ENCODE peak calls at places on chromosomes 16 and 17, in six cellular contexts. One of them, this sample, is unnamed.
A peak's percentile ranks its signal among the peaks of the same experiment; 100 is the strongest.

GRCh38 chr16:49342336-49343265 is 31.0 kb upstream of the C16orf78 start:
- DNase-seq in endothelial cell of umbilical vein: no peak
- DNase-seq in NB4: no peak
- DNase-seq in K562: no peak
- DNase-seq in GM12878: no peak
- DNase-seq in HepG2: no peak
- DNase-seq in this sample: no peak

GRCh38 chr17:8939496-8940334 is 25.8 kb downstream of the PIK3R5 start:
- DNase-seq in K562: no peak
- DNase-seq in NB4: no peak
- DNase-seq in endothelial cell of umbilical vein: no peak
- DNase-seq in GM12878: peak; percentile 79
- DNase-seq in HepG2: no peak
- DNase-seq in this sample: no peak

GRCh38 chr17:26963163-26963503 is 330.8 kb upstream of the WSB1 start:
- DNase-seq in HepG2: no peak
- DNase-seq in NB4: no peak
- DNase-seq in endothelial cell of umbilical vein: no peak
- DNase-seq in K562: no peak
- DNase-seq in GM12878: no peak
- DNase-seq in this sample: no peak

GRCh38 chr17:68694791-68695485 is 93.8 kb upstream of the FAM20A start:
- DNase-seq in endothelial cell of umbilical vein: no peak
- DNase-seq in K562: no peak
- DNase-seq in NB4: peak; percentile 8
- DNase-seq in GM12878: no peak
- DNase-seq in HepG2: no peak
- DNase-seq in this sample: no peak

GRCh38 chr16:11386791-11387546 is 41.7 kb downstream of the RMI2 start:
- DNase-seq in K562: peak; percentile 68
- DNase-seq in endothelial cell of umbilical vein: peak; percentile 13
- DNase-seq in NB4: no peak
- DNase-seq in GM12878: no peak
- DNase-seq in HepG2: peak; percentile 74
- DNase-seq in this sample: peak; percentile 60

GRCh38 chr16:75273054-75273925 is 21.9 kb upstream of the BCAR1 start:
- DNase-seq in GM12878: no peak
- DNase-seq in NB4: no peak
- DNase-seq in K562: no peak
- DNase-seq in HepG2: no peak
- DNase-seq in endothelial cell of umbilical vein: peak; percentile 58
- DNase-seq in this sample: no peak

GRCh38 chr17:36705651-36706436 is 104.5 kb downstream of the MRM1 start:
- DNase-seq in GM12878: no peak
- DNase-seq in NB4: peak; percentile 68
- DNase-seq in HepG2: peak; percentile 18
- DNase-seq in K562: peak; percentile 72
- DNase-seq in endothelial cell of umbilical vein: peak; percentile 10
- DNase-seq in this sample: peak; percentile 72

GRCh38 chr17:48132375-48132774 is 24.8 kb downstream of the SNX11 start:
- DNase-seq in endothelial cell of umbilical vein: no peak
- DNase-seq in K562: no peak
- DNase-seq in GM12878: no peak
- DNase-seq in NB4: no peak
- DNase-seq in HepG2: no peak
- DNase-seq in this sample: no peak

GRCh38 chr16:80147021-80147680 is 393.6 kb upstream of the DYNLRB2 start:
- DNase-seq in HepG2: no peak
- DNase-seq in NB4: no peak
- DNase-seq in K562: no peak
- DNase-seq in GM12878: no peak
- DNase-seq in endothelial cell of umbilical vein: no peak
- DNase-seq in this sample: no peak

GRCh38 chr16:8388684-8389083 is 201.6 kb downstream of the TMEM114 start:
- DNase-seq in endothelial cell of umbilical vein: no peak
- DNase-seq in K562: no peak
- DNase-seq in NB4: no peak
- DNase-seq in GM12878: no peak
- DNase-seq in HepG2: no peak
- DNase-seq in this sample: no peak

GRCh38 chr17:30148376-30148775 is 31.8 kb downstream of the NSRP1 start:
- DNase-seq in K562: no peak
- DNase-seq in NB4: no peak
- DNase-seq in HepG2: no peak
- DNase-seq in GM12878: no peak
- DNase-seq in endothelial cell of umbilical vein: no peak
- DNase-seq in this sample: no peak

GRCh38 chr17:31216053-31216751 is 80.8 kb downstream of the OMG start:
- DNase-seq in NB4: peak; percentile 70
- DNase-seq in GM12878: peak; percentile 17
- DNase-seq in endothelial cell of umbilical vein: peak; percentile 68
- DNase-seq in K562: peak; percentile 41
- DNase-seq in HepG2: peak; percentile 12
- DNase-seq in this sample: peak; percentile 62

GRCh38 chr16:89395150-89396142 is 94.9 kb downstream of the ANKRD11 start:
- DNase-seq in endothelial cell of umbilical vein: peak; percentile 62
- DNase-seq in NB4: no peak
- DNase-seq in HepG2: peak; percentile 97
- DNase-seq in K562: no peak
- DNase-seq in GM12878: no peak
- DNase-seq in this sample: peak; percentile 88

GRCh38 chr17:8225813-8226535 is 15.6 kb upstream of the AURKB start:
- DNase-seq in K562: peak; percentile 85
- DNase-seq in HepG2: no peak
- DNase-seq in endothelial cell of umbilical vein: peak; percentile 78
- DNase-seq in GM12878: peak; percentile 68
- DNase-seq in NB4: peak; percentile 59
- DNase-seq in this sample: peak; percentile 92

GRCh38 chr16:4290236-4290830 is 17.5 kb upstream of the TFAP4 start:
- DNase-seq in K562: no peak
- DNase-seq in NB4: peak; percentile 77
- DNase-seq in GM12878: no peak
- DNase-seq in HepG2: peak; percentile 88
- DNase-seq in endothelial cell of umbilical vein: no peak
- DNase-seq in this sample: peak; percentile 95

GRCh38 chr17:5921919-5922318 is 148.3 kb upstream of the WSCD1 start:
- DNase-seq in endothelial cell of umbilical vein: no peak
- DNase-seq in K562: no peak
- DNase-seq in NB4: no peak
- DNase-seq in HepG2: no peak
- DNase-seq in GM12878: no peak
- DNase-seq in this sample: peak; percentile 25

GRCh38 chr17:19730829-19731228 is 14.4 kb upstream of the SLC47A2 start:
- DNase-seq in K562: no peak
- DNase-seq in NB4: no peak
- DNase-seq in HepG2: no peak
- DNase-seq in endothelial cell of umbilical vein: no peak
- DNase-seq in GM12878: no peak
- DNase-seq in this sample: no peak

GRCh38 chr17:19337712-19338023 is 24.9 kb downstream of the B9D1 start:
- DNase-seq in K562: no peak
- DNase-seq in endothelial cell of umbilical vein: no peak
- DNase-seq in GM12878: no peak
- DNase-seq in NB4: no peak
- DNase-seq in HepG2: peak; percentile 41
- DNase-seq in this sample: no peak

GRCh38 chr17:72361892-72362291 is 241.1 kb downstream of the SOX9 start:
- DNase-seq in HepG2: no peak
- DNase-seq in GM12878: no peak
- DNase-seq in K562: no peak
- DNase-seq in endothelial cell of umbilical vein: no peak
- DNase-seq in NB4: no peak
- DNase-seq in this sample: no peak

GRCh38 chr17:51050291-51051033 is 70.2 kb downstream of the SPAG9 start:
- DNase-seq in HepG2: no peak
- DNase-seq in GM12878: peak; percentile 65
- DNase-seq in endothelial cell of umbilical vein: no peak
- DNase-seq in NB4: no peak
- DNase-seq in K562: no peak
- DNase-seq in this sample: no peak

GRCh38 chr16:75527825-75528299 is 8.0 kb downstream of the CHST5 start:
- DNase-seq in endothelial cell of umbilical vein: no peak
- DNase-seq in K562: no peak
- DNase-seq in GM12878: no peak
- DNase-seq in HepG2: peak; percentile 80
- DNase-seq in NB4: no peak
- DNase-seq in this sample: no peak

GRCh38 chr17:77320501-77321256 is 179.9 kb downstream of the SEC14L1 start:
- DNase-seq in HepG2: no peak
- DNase-seq in GM12878: peak; percentile 85
- DNase-seq in K562: peak; percentile 80
- DNase-seq in NB4: peak; percentile 75
- DNase-seq in endothelial cell of umbilical vein: no peak
- DNase-seq in this sample: peak; percentile 52

GRCh38 chr17:77320046-77320445 is 179.3 kb downstream of the SEC14L1 start:
- DNase-seq in GM12878: no peak
- DNase-seq in K562: peak; percentile 41
- DNase-seq in NB4: peak; percentile 82
- DNase-seq in endothelial cell of umbilical vein: no peak
- DNase-seq in HepG2: no peak
- DNase-seq in this sample: no peak

GRCh38 chr17:77318491-77319210 is 177.9 kb downstream of the SEC14L1 start:
- DNase-seq in K562: peak; percentile 43
- DNase-seq in GM12878: no peak
- DNase-seq in HepG2: no peak
- DNase-seq in NB4: peak; percentile 75
- DNase-seq in endothelial cell of umbilical vein: no peak
- DNase-seq in this sample: no peak

GRCh38 chr17:77318021-77318420 is 177.3 kb downstream of the SEC14L1 start:
- DNase-seq in HepG2: no peak
- DNase-seq in NB4: no peak
- DNase-seq in K562: no peak
- DNase-seq in GM12878: no peak
- DNase-seq in endothelial cell of umbilical vein: no peak
- DNase-seq in this sample: no peak

DNA sequence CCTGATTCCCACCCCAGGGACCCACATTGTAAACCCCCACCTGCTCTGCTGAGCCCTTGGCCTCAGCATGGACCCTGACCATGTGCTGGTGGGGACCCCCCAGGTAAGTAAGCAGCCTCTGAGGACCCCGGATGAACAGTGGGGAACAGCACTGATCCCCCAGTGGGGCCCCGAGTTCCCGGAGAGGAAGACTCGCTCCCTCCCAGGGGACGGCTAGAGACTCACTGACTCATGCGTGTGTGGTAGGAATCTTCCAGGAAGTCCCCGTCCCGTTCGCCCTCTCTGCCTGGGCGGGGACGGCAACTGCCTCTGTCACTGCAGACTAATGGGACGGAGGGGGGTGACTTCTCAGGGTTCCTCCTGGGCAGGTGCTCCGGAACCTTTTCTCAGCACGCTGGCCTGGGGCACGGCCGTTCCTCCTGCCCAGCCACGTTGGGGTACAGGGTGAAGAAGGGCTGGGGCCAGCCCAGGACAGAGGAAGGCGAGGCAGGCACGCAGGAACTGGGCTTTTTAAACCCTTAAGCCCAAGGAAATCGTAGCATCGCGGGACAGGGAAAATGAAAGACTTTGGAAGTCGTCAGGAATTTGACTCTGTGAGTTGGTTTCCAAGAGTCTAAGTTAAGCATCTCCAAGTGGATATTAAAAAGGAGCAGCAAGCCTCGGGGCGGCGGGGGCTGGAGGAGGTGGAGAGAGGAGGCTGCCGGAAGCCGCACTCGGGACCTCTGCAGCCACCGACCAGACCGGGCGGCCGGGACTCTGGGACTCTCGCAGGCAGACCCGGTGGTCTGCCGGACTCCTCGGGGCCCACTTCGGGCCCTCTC is 178.7 kb downstream of the SEC14L1 start:
- DNase-seq in endothelial cell of umbilical vein: no peak
- DNase-seq in GM12878: no peak
- DNase-seq in NB4: peak; percentile 93
- DNase-seq in HepG2: no peak
- DNase-seq in K562: peak; percentile 94
- DNase-seq in this sample: peak; percentile 95
- TF ChIP-seq MYC in endothelial cell of umbilical vein: no peak
- TF ChIP-seq MYC in GM12878: no peak
- TF ChIP-seq MYC in NB4: peak; percentile 86
- TF ChIP-seq MYC in HepG2: no peak
- TF ChIP-seq MYC in K562: peak; percentile 58
- TF ChIP-seq MYC in this sample: peak; percentile 73

DNA sequence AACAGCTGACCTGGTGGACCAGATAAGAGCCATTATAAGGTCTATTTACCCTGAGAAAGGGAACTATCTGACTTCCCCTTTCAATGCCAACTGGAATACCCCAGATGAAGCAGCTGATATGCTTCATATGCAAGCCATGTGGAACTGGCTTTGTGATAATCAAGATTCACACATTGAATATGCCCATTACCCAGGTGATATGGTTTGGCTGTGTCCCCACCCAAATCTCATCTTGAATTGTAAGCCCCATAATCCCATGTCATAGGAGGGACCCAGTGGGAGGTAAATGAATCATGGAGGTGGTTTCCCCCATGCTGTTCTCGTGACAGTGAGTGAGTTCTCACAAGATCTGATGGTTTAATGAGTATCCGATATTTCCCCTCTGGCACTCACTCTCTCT is 42.1 kb downstream of the IKZF3 start:
- DNase-seq in GM12878: no peak
- DNase-seq in HepG2: no peak
- DNase-seq in NB4: peak; percentile 44
- DNase-seq in K562: no peak
- DNase-seq in endothelial cell of umbilical vein: no peak
- DNase-seq in this sample: no peak
- TF ChIP-seq MYC in GM12878: no peak
- TF ChIP-seq MYC in HepG2: no peak
- TF ChIP-seq MYC in NB4: no peak
- TF ChIP-seq MYC in K562: no peak
- TF ChIP-seq MYC in endothelial cell of umbilical vein: no peak
- TF ChIP-seq MYC in this sample: no peak

GRCh38 chr17:28912281-28912937 is 9.5 kb upstream of the DHRS13 start:
- DNase-seq in NB4: peak; percentile 45
- DNase-seq in GM12878: no peak
- DNase-seq in HepG2: no peak
- DNase-seq in K562: peak; percentile 92
- DNase-seq in endothelial cell of umbilical vein: peak; percentile 87
- DNase-seq in this sample: peak; percentile 40
- TF ChIP-seq MYC in NB4: no peak
- TF ChIP-seq MYC in GM12878: no peak
- TF ChIP-seq MYC in HepG2: no peak
- TF ChIP-seq MYC in K562: no peak
- TF ChIP-seq MYC in endothelial cell of umbilical vein: no peak
- TF ChIP-seq MYC in this sample: no peak

DNA sequence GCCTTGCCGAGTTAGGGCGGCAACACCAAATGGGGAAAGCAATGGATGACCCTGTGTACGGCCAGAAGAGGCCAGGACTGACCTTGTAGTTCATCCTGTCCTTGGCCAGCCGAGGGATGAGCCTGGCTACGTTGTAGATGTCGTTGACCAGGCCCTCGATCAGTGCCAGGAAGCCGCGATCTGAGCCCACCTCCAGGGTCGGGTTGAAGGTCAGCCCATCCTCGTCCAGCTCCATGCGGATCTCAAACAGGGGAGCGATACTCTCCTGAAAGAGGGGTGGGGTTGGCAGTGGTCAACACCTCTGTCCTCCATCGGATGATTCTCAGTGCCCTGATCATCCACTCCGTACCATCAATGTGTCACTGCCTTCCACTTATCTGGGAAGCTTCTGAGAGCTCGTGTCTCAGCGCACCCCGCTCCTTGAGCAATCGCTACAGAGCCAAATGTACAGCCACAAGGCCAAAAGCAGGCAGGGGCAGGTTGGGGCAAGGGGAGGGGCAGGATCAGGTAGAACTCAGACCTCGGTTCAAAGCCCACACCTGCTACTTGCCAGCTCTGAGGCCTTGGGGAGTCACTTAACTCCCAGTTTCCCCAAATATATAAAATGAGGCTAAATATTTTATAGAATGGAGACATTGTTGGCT is 39.9 kb downstream of the DNAH17 start:
- DNase-seq in endothelial cell of umbilical vein: no peak
- DNase-seq in GM12878: no peak
- DNase-seq in NB4: no peak
- DNase-seq in HepG2: no peak
- DNase-seq in K562: no peak
- DNase-seq in this sample: no peak
- TF ChIP-seq MYC in endothelial cell of umbilical vein: no peak
- TF ChIP-seq MYC in GM12878: no peak
- TF ChIP-seq MYC in NB4: no peak
- TF ChIP-seq MYC in HepG2: no peak
- TF ChIP-seq MYC in K562: no peak
- TF ChIP-seq MYC in this sample: no peak

This sample was measured in A549.